ENCODE peak calls at places on chromosomes 5 and 9, in nine cellular contexts. Y is naive thymus-derived CD4-positive, alpha-beta T cell; P is neural crest cell; R is MCF 10A; W is DMS79 treated with DMSO at 0.1 percent for 48 hours; V is iris pigment epithelial cell; S is NCI-H460; T is dorsolateral prefrontal cortex; F is A549. U is an unnamed sample.

GRCh38 chr9:37602817-37603216 is 10.4 kb upstream of the TOMM5 start:
- DNase-seq in S (no peak), V (no peak), Y (no peak), W (peak), T (no peak), R (peak), P (no peak), F (peak), U (no peak)

GRCh38 chr5:38847549-38848341 is 1.9 kb downstream of the OSMR start:
- DNase-seq in P (no peak), V (no peak), R (peak), Y (no peak), F (peak), S (no peak), W (no peak), T (no peak), U (no peak)

GRCh38 chr5:64163746-64164145 is 1.9 kb upstream of the RNF180 start:
- DNase-seq in Y (no peak), V (no peak), F (no peak), S (no peak), W (no peak), T (no peak), R (no peak), P (no peak), U (no peak)

GRCh38 chr9:75866273-75866871 is 24.1 kb upstream of the PCSK5 start:
- DNase-seq in R (peak), S (peak), Y (peak), W (peak), P (peak), T (peak), V (peak), F (peak), U (peak)

GRCh38 chr5:97797994-97798451 is 615.0 kb upstream of the RIOK2 start:
- DNase-seq in S (no peak), F (no peak), T (no peak), Y (no peak), V (peak), P (no peak), R (no peak), W (no peak), U (no peak)

GRCh38 chr9:37999501-38000189 is 69.4 kb downstream of the SHB start:
- DNase-seq in R (peak), Y (no peak), W (no peak), V (peak), S (no peak), T (no peak), F (no peak), P (no peak), U (no peak)

GRCh38 chr9:72506615-72507014 is 14.8 kb upstream of the TMC1 start:
- DNase-seq in P (no peak), W (no peak), T (no peak), F (no peak), S (no peak), R (no peak), V (no peak), Y (no peak), U (no peak)

GRCh38 chr9:76216161-76216649 is 178.0 kb downstream of the RFK start:
- DNase-seq in R (peak), W (no peak), F (peak), Y (no peak), V (peak), T (no peak), P (no peak), S (peak), U (no peak)

GRCh38 chr9:122394265-122395242 is 23.7 kb downstream of the PTGS1 start:
- DNase-seq in F (no peak), W (no peak), P (no peak), V (peak), R (peak), T (no peak), S (no peak), Y (no peak), U (no peak)

GRCh38 chr5:152649609-152650008 is 244.5 kb upstream of the NMUR2 start:
- DNase-seq in P (no peak), W (no peak), T (no peak), R (no peak), S (no peak), V (no peak), Y (no peak), F (no peak), U (no peak)

GRCh38 chr9:116434314-116434713 is 252.8 kb upstream of the TRIM32 start:
- DNase-seq in P (no peak), V (no peak), F (no peak), W (no peak), T (no peak), S (no peak), Y (no peak), R (no peak), U (no peak)

GRCh38 chr9:16223074-16223871 is 647.2 kb downstream of the BNC2 start:
- DNase-seq in T (no peak), W (peak), V (no peak), R (no peak), F (peak), P (no peak), Y (no peak), S (no peak), U (no peak)

GRCh38 chr5:141517902-141518610 is 29.2 kb downstream of the PCDHGC5 start:
- DNase-seq in P (no peak), S (no peak), F (no peak), Y (no peak), V (peak), W (no peak), T (no peak), R (no peak), U (no peak)

GRCh38 chr9:109001275-109001676 is 12.0 kb downstream of the CTNNAL1 start:
- DNase-seq in F (peak), T (no peak), R (peak), W (no peak), V (peak), P (no peak), S (no peak), Y (no peak), U (peak)

GRCh38 chr9:131289301-131290038 is at the start of gene PLPP7:
- DNase-seq in S (no peak), P (peak), R (no peak), F (no peak), Y (no peak), T (peak), V (peak), W (no peak), U (peak)

GRCh38 chr9:129406278-129407225 is 214.3 kb downstream of the C9orf50 start:
- DNase-seq in W (no peak), S (peak), P (no peak), Y (no peak), T (no peak), F (peak), R (peak), V (no peak), U (no peak)

GRCh38 chr9:136336156-136336860 is 9.0 kb downstream of the GPSM1 start:
- DNase-seq in V (peak), P (no peak), S (no peak), F (no peak), R (no peak), T (no peak), Y (no peak), W (no peak), U (no peak)

GRCh38 chr9:27749838-27750237 is 176.6 kb upstream of the C9orf72 start:
- DNase-seq in P (no peak), W (no peak), T (peak), S (no peak), R (peak), V (no peak), F (no peak), Y (no peak), U (no peak)

GRCh38 chr9:21919377-21920362 is 74.5 kb downstream of the CDKN2A start:
- DNase-seq in S (no peak), F (no peak), P (no peak), W (peak), Y (peak), V (peak), R (no peak), T (no peak), U (peak)

GRCh38 chr5:43033845-43034590 is 6.1 kb downstream of the ANXA2R start:
- DNase-seq in V (peak), T (no peak), R (no peak), W (no peak), Y (no peak), P (no peak), F (no peak), S (no peak), U (no peak)

GRCh38 chr9:31824860-31825259 is 559.6 kb upstream of the ACO1 start:
- DNase-seq in V (no peak), F (no peak), W (no peak), P (no peak), Y (no peak), R (no peak), S (no peak), T (no peak), U (peak)

GRCh38 chr5:115850771-115851416 is 9.2 kb downstream of the AP3S1 start:
- DNase-seq in W (no peak), T (no peak), V (peak), Y (no peak), S (no peak), F (no peak), R (no peak), P (no peak), U (no peak)

GRCh38 chr5:137325721-137326120 is 173.4 kb downstream of the SPOCK1 start:
- DNase-seq in V (no peak), Y (no peak), R (no peak), F (no peak), S (no peak), W (no peak), T (no peak), P (no peak), U (no peak)

GRCh38 chr9:121353246-121353975 is 16.6 kb downstream of the STOM start:
- DNase-seq in S (no peak), P (no peak), W (no peak), T (no peak), F (no peak), Y (no peak), V (no peak), R (no peak), U (no peak)